ENCODE peak calls at places on chromosomes 3 and 15, in four cellular contexts. One of them, this sample, is unnamed.

GRCh38 chr3:101944308-101944707 is 95.0 kb downstream of the NFKBIZ start:
- DNase-seq in upper lobe of left lung: no peak
- DNase-seq in cardiac muscle cell: no peak
- DNase-seq in left ventricle myocardium inferior: no peak
- DNase-seq in this sample: no peak

GRCh38 chr3:104437891-104438290 is 928.8 kb upstream of the ALCAM start:
- DNase-seq in upper lobe of left lung: no peak
- DNase-seq in left ventricle myocardium inferior: no peak
- DNase-seq in cardiac muscle cell: no peak
- DNase-seq in this sample: no peak

GRCh38 chr3:178084938-178085816 is 451.1 kb upstream of the KCNMB2 start:
- DNase-seq in cardiac muscle cell: peak
- DNase-seq in upper lobe of left lung: peak
- DNase-seq in left ventricle myocardium inferior: peak
- DNase-seq in this sample: no peak

GRCh38 chr3:123750659-123751420 is 133.3 kb downstream of the MYLK start:
- DNase-seq in cardiac muscle cell: peak
- DNase-seq in upper lobe of left lung: no peak
- DNase-seq in left ventricle myocardium inferior: no peak
- DNase-seq in this sample: peak

GRCh38 chr15:76576526-76577279 is 240.1 kb downstream of the ISL2 start:
- DNase-seq in cardiac muscle cell: peak
- DNase-seq in left ventricle myocardium inferior: peak
- DNase-seq in upper lobe of left lung: peak
- DNase-seq in this sample: no peak

GRCh38 chr15:71559616-71560015 is 250.7 kb upstream of the NR2E3 start:
- DNase-seq in cardiac muscle cell: no peak
- DNase-seq in upper lobe of left lung: no peak
- DNase-seq in left ventricle myocardium inferior: no peak
- DNase-seq in this sample: no peak

GRCh38 chr3:5086708-5087107 is 35.4 kb upstream of the ARL8B start:
- DNase-seq in left ventricle myocardium inferior: no peak
- DNase-seq in cardiac muscle cell: no peak
- DNase-seq in upper lobe of left lung: no peak
- DNase-seq in this sample: no peak

GRCh38 chr3:159451067-159451466 is 537.6 kb upstream of the IL12A start:
- DNase-seq in cardiac muscle cell: no peak
- DNase-seq in left ventricle myocardium inferior: no peak
- DNase-seq in upper lobe of left lung: no peak
- DNase-seq in this sample: no peak

GRCh38 chr3:183331518-183331917 is 78.5 kb downstream of the B3GNT5 start:
- DNase-seq in upper lobe of left lung: no peak
- DNase-seq in cardiac muscle cell: no peak
- DNase-seq in left ventricle myocardium inferior: no peak
- DNase-seq in this sample: no peak

GRCh38 chr15:58118272-58118671 is 19.9 kb upstream of the AQP9 start:
- DNase-seq in upper lobe of left lung: no peak
- DNase-seq in cardiac muscle cell: no peak
- DNase-seq in left ventricle myocardium inferior: no peak
- DNase-seq in this sample: no peak

GRCh38 chr15:31453558-31454318 is 127.1 kb downstream of the KLF13 start:
- DNase-seq in upper lobe of left lung: no peak
- DNase-seq in left ventricle myocardium inferior: no peak
- DNase-seq in cardiac muscle cell: no peak
- DNase-seq in this sample: no peak

GRCh38 chr3:192207661-192208060 is 519.7 kb downstream of the FGF12 start:
- DNase-seq in upper lobe of left lung: peak
- DNase-seq in cardiac muscle cell: no peak
- DNase-seq in left ventricle myocardium inferior: peak
- DNase-seq in this sample: no peak

GRCh38 chr3:128591728-128592426 is 58.7 kb downstream of the RPN1 start:
- DNase-seq in upper lobe of left lung: peak
- DNase-seq in cardiac muscle cell: no peak
- DNase-seq in left ventricle myocardium inferior: no peak
- DNase-seq in this sample: no peak

GRCh38 chr3:73192036-73192738 is 130.7 kb downstream of the EBLN2 start:
- DNase-seq in upper lobe of left lung: no peak
- DNase-seq in cardiac muscle cell: peak
- DNase-seq in left ventricle myocardium inferior: no peak
- DNase-seq in this sample: no peak

GRCh38 chr15:40103124-40103858 is 5.4 kb downstream of the BMF start:
- DNase-seq in upper lobe of left lung: peak
- DNase-seq in cardiac muscle cell: peak
- DNase-seq in left ventricle myocardium inferior: peak
- DNase-seq in this sample: peak

GRCh38 chr3:147620906-147621305 is 211.7 kb downstream of the ZIC1 start:
- DNase-seq in left ventricle myocardium inferior: no peak
- DNase-seq in cardiac muscle cell: no peak
- DNase-seq in upper lobe of left lung: no peak
- DNase-seq in this sample: no peak

GRCh38 chr15:68330461-68330860 is 52.9 kb downstream of the FEM1B start:
- DNase-seq in left ventricle myocardium inferior: no peak
- DNase-seq in upper lobe of left lung: no peak
- DNase-seq in cardiac muscle cell: no peak
- DNase-seq in this sample: no peak

GRCh38 chr3:107846282-107846852 is 244.5 kb downstream of the CD47 start:
- DNase-seq in cardiac muscle cell: peak
- DNase-seq in left ventricle myocardium inferior: peak
- DNase-seq in upper lobe of left lung: peak
- DNase-seq in this sample: peak

GRCh38 chr15:69463182-69463756 is 10.7 kb downstream of the RPLP1 start:
- DNase-seq in cardiac muscle cell: no peak
- DNase-seq in left ventricle myocardium inferior: no peak
- DNase-seq in upper lobe of left lung: no peak
- DNase-seq in this sample: no peak

GRCh38 chr15:40879609-40880008 is 5.6 kb upstream of the RHOV start:
- DNase-seq in cardiac muscle cell: no peak
- DNase-seq in left ventricle myocardium inferior: no peak
- DNase-seq in upper lobe of left lung: no peak
- DNase-seq in this sample: no peak

GRCh38 chr3:11522953-11523792 is 120.5 kb downstream of the VGLL4 start:
- DNase-seq in left ventricle myocardium inferior: no peak
- DNase-seq in cardiac muscle cell: no peak
- DNase-seq in upper lobe of left lung: no peak
- DNase-seq in this sample: peak

GRCh38 chr3:99929409-99930139 is 111.9 kb downstream of the CMSS1 start:
- DNase-seq in upper lobe of left lung: no peak
- DNase-seq in left ventricle myocardium inferior: peak
- DNase-seq in cardiac muscle cell: no peak
- DNase-seq in this sample: peak

GRCh38 chr15:86857701-86858100 is 778.0 kb downstream of the AGBL1 start:
- DNase-seq in upper lobe of left lung: no peak
- DNase-seq in cardiac muscle cell: no peak
- DNase-seq in left ventricle myocardium inferior: no peak
- DNase-seq in this sample: no peak

GRCh38 chr15:55588818-55589122 is 625 bp upstream of the PYGO1 start:
- DNase-seq in upper lobe of left lung: no peak
- DNase-seq in cardiac muscle cell: no peak
- DNase-seq in left ventricle myocardium inferior: no peak
- DNase-seq in this sample: no peak

GRCh38 chr3:65963787-65964707 is 74.7 kb downstream of the MAGI1 start:
- DNase-seq in upper lobe of left lung: no peak
- DNase-seq in cardiac muscle cell: no peak
- DNase-seq in left ventricle myocardium inferior: no peak
- DNase-seq in this sample: peak

GRCh38 chr3:49665822-49666519 is 8.2 kb upstream of the APEH start:
- DNase-seq in left ventricle myocardium inferior: no peak
- DNase-seq in upper lobe of left lung: no peak
- DNase-seq in cardiac muscle cell: no peak
- DNase-seq in this sample: no peak

GRCh38 chr3:174170248-174170647 is 688.9 kb upstream of the NAALADL2 start:
- DNase-seq in cardiac muscle cell: no peak
- DNase-seq in left ventricle myocardium inferior: no peak
- DNase-seq in upper lobe of left lung: no peak
- DNase-seq in this sample: no peak

GRCh38 chr3:177889158-177889557 is 647.1 kb upstream of the KCNMB2 start:
- DNase-seq in left ventricle myocardium inferior: no peak
- DNase-seq in cardiac muscle cell: no peak
- DNase-seq in upper lobe of left lung: no peak
- DNase-seq in this sample: no peak

GRCh38 chr15:94040523-94041248 is 190.7 kb upstream of the MCTP2 start:
- DNase-seq in left ventricle myocardium inferior: no peak
- DNase-seq in cardiac muscle cell: no peak
- DNase-seq in upper lobe of left lung: no peak
- DNase-seq in this sample: no peak

GRCh38 chr3:107271787-107272387 is 105.4 kb upstream of the CCDC54 start:
- DNase-seq in cardiac muscle cell: peak
- DNase-seq in upper lobe of left lung: no peak
- DNase-seq in left ventricle myocardium inferior: no peak
- DNase-seq in this sample: peak

GRCh38 chr3:53643757-53644156 is 149.3 kb downstream of the CACNA1D start:
- DNase-seq in upper lobe of left lung: no peak
- DNase-seq in left ventricle myocardium inferior: no peak
- DNase-seq in cardiac muscle cell: peak
- DNase-seq in this sample: no peak

GRCh38 chr3:67296039-67296892 is 298.2 kb downstream of the KBTBD8 start:
- DNase-seq in upper lobe of left lung: no peak
- DNase-seq in left ventricle myocardium inferior: no peak
- DNase-seq in cardiac muscle cell: no peak
- DNase-seq in this sample: no peak

GRCh38 chr3:70358978-70359580 is 46.6 kb upstream of the MDFIC2 start:
- DNase-seq in upper lobe of left lung: no peak
- DNase-seq in left ventricle myocardium inferior: no peak
- DNase-seq in cardiac muscle cell: peak
- DNase-seq in this sample: peak

GRCh38 chr3:29465836-29466235 is 185.0 kb downstream of the RBMS3 start:
- DNase-seq in cardiac muscle cell: no peak
- DNase-seq in left ventricle myocardium inferior: no peak
- DNase-seq in upper lobe of left lung: no peak
- DNase-seq in this sample: no peak

GRCh38 chr3:113600418-113601185 is 68.2 kb downstream of the SIDT1 start:
- DNase-seq in cardiac muscle cell: no peak
- DNase-seq in upper lobe of left lung: no peak
- DNase-seq in left ventricle myocardium inferior: peak
- DNase-seq in this sample: no peak

GRCh38 chr3:32532434-32532833 is 29.8 kb upstream of the CMTM6 start:
- DNase-seq in left ventricle myocardium inferior: no peak
- DNase-seq in cardiac muscle cell: no peak
- DNase-seq in upper lobe of left lung: no peak
- DNase-seq in this sample: no peak

GRCh38 chr3:67804089-67804488 is 149.7 kb upstream of the SUCLG2 start:
- DNase-seq in cardiac muscle cell: no peak
- DNase-seq in left ventricle myocardium inferior: no peak
- DNase-seq in upper lobe of left lung: no peak
- DNase-seq in this sample: no peak

DNA sequence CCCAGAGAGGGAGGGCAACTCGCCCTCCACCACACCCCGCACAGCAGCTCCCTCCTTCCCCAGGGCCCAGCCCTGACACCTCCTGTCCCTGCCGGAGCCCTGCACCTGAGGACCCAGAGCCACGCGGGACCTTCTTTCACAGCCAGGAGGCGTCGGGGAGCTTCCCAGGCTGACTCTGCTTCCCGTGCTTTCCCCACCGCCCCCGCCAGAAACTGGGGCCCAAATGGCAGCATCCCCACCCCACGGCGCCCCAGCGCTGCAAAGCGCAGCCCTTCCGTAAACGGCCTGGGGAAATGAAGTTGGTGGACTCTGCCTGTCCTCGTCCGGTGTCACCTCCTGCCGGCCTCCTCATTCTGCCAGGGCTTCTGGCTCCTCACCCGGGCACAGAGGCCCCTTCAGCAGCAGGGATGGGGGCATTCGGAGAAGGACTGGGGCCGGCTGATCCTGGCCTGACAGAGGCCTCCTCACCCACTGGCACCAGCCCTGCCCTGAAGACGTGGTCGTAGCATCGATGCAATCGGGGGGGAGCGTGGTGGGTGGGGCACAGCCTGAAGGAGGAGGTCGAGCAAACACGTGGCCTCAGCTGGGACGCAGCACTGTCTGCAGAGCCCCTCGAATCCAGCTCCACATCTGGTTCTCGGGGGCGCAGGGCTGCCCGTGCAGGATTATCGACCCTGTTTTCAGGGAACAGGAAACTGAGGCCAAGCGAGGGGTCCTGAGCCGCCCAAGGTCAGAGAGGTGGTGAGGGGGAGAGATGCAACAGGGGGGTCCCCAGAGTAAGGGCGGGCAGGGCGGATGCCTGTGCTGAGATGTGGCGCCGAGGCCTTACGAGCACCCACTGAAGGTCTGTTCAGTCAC is 235.4 kb downstream of the XXYLT1 start:
- DNase-seq in cardiac muscle cell: no peak
- DNase-seq in left ventricle myocardium inferior: no peak
- DNase-seq in upper lobe of left lung: no peak
- DNase-seq in this sample: no peak
- TF ChIP-seq CTCF in cardiac muscle cell: peak
- TF ChIP-seq CTCF in left ventricle myocardium inferior: peak
- TF ChIP-seq CTCF in upper lobe of left lung: no peak
- TF ChIP-seq CTCF in this sample: no peak

DNA sequence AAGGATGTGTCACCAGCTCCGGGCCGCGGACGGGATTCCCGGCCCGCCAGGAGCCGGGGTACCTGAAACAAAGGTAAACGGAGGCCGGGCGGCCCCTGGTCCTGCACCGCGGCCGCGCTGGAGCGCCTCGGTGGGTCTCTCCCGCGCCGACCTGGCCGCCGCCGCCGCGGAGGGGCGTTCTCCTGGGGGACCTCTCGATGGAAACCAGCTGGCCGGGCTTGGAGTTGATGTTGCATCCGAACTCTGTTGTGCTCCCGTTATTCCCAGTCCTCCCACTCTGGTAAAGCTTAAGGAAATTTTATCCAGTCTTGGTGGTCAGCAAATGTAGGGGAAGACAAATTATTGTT is 794 bp downstream of the PPP2R3A start:
- DNase-seq in left ventricle myocardium inferior: no peak
- DNase-seq in upper lobe of left lung: no peak
- DNase-seq in cardiac muscle cell: peak
- DNase-seq in this sample: no peak
- H3K27ac ChIP-seq in left ventricle myocardium inferior: peak
- H3K27ac ChIP-seq in upper lobe of left lung: peak
- H3K27ac ChIP-seq in cardiac muscle cell: peak
- H3K27ac ChIP-seq in this sample: peak

DNA sequence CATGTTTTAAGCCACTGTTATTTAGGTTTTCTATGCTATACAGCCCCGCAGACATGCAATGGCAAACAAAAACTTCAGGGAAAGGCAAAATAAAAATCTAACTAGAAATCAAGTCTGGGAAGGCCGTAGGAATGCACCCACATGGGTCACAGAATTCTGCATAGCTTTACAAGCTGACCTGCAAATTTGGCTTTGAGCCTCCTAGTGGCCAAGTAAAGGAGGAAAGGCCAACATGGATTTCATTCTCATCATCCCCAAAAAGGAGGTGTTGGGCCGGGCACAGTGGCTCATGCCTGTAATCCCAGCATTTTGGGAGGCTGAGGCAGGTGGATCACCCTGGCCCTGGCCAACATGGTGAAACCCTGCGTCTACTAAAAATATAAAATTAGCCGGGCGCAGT is 124.3 kb downstream of the FBLN2 start:
- DNase-seq in left ventricle myocardium inferior: no peak
- DNase-seq in cardiac muscle cell: no peak
- DNase-seq in upper lobe of left lung: no peak
- DNase-seq in this sample: no peak
- TF ChIP-seq CTCF in left ventricle myocardium inferior: no peak
- TF ChIP-seq CTCF in cardiac muscle cell: peak
- TF ChIP-seq CTCF in upper lobe of left lung: no peak
- TF ChIP-seq CTCF in this sample: peak

GRCh38 chr15:41955807-41956525 is 16.4 kb downstream of the EHD4 start:
- DNase-seq in left ventricle myocardium inferior: no peak
- DNase-seq in cardiac muscle cell: peak
- DNase-seq in upper lobe of left lung: no peak
- DNase-seq in this sample: no peak
- H3K27ac ChIP-seq in left ventricle myocardium inferior: peak
- H3K27ac ChIP-seq in cardiac muscle cell: peak
- H3K27ac ChIP-seq in upper lobe of left lung: no peak
- H3K27ac ChIP-seq in this sample: peak